ENCODE peak calls at places on chromosomes 11 and 22, in seven cellular contexts. H is activated gamma-delta T cell treated with Interleukin-2 at 50 U/mL for 16 hours; F is activated CD4-positive, CD25-positive, alpha-beta regulatory T cell treated with anti-CD3 and anti-CD28 coated beads, Interleukin-2, amount 50 U/mL, for 72 hours; Q is BJ; E is activated CD8-positive, alpha-beta memory T cell treated with anti-CD3 and anti-CD28 coated beads, Interleukin-2, amount 50 U/mL, for 48 hours; D is GM10248; L is NCI-H2171 treated with DMSO at 0.1 percent for 48 hours. P is an unnamed sample.

GRCh38 chr22:33897621-33897910 is 22.7 kb downstream of the LARGE1 start:
- DNase-seq in D (no peak), F (no peak), E (no peak), Q (no peak), L (no peak), H (no peak), P (no peak)

GRCh38 chr11:73386026-73386425 is 9.8 kb downstream of the RELT start:
- DNase-seq in F (no peak), L (no peak), E (no peak), D (peak; percentile 65), H (no peak), Q (no peak), P (no peak)

GRCh38 chr11:62398011-62398994 is 20.5 kb upstream of the SCGB1A1 start:
- DNase-seq in E (no peak), F (no peak), D (no peak), L (no peak), Q (peak; percentile 23), H (no peak), P (no peak)

GRCh38 chr11:75011357-75011756 is 22.6 kb downstream of the NEU3 start:
- DNase-seq in Q (no peak), L (no peak), F (no peak), E (no peak), D (no peak), H (no peak), P (no peak)

GRCh38 chr22:32754413-32755041 is 47.0 kb upstream of the TIMP3 start:
- DNase-seq in L (no peak), Q (no peak), D (no peak), E (no peak), H (no peak), F (no peak), P (no peak)

GRCh38 chr11:70547386-70547785 is 149.1 kb downstream of the CTTN start:
- DNase-seq in H (no peak), Q (no peak), E (no peak), D (no peak), L (peak; percentile 61), F (no peak), P (no peak)

GRCh38 chr11:35364101-35364780 is 55.1 kb downstream of the SLC1A2 start:
- DNase-seq in Q (peak; percentile 80), L (no peak), D (no peak), F (no peak), E (no peak), H (no peak), P (peak; percentile 30)

GRCh38 chr22:27137809-27138400 is 480.5 kb downstream of the MIAT start:
- DNase-seq in E (no peak), F (no peak), L (no peak), Q (no peak), H (no peak), D (no peak), P (no peak)

GRCh38 chr11:119014209-119014924 is 3.8 kb downstream of the RPS25 start:
- DNase-seq in D (no peak), F (no peak), H (no peak), L (no peak), E (no peak), Q (no peak), P (no peak)

GRCh38 chr11:29280452-29280851 is 736.4 kb downstream of the KCNA4 start:
- DNase-seq in L (peak; percentile 6), H (no peak), F (no peak), D (no peak), E (no peak), Q (no peak), P (no peak)

GRCh38 chr22:21621891-21622623 is 7.8 kb downstream of the YDJC start:
- DNase-seq in D (no peak), Q (no peak), L (no peak), F (no peak), E (no peak), H (no peak), P (peak; percentile 38)

GRCh38 chr22:30044369-30044768 is 35.9 kb upstream of the HORMAD2 start:
- DNase-seq in H (no peak), D (no peak), E (peak; percentile 40), L (no peak), F (no peak), Q (peak; percentile 74), P (no peak)

GRCh38 chr11:123180166-123180565 is 14.9 kb downstream of the CLMP start:
- DNase-seq in F (no peak), D (no peak), H (no peak), E (no peak), Q (no peak), L (no peak), P (no peak)

GRCh38 chr11:66459138-66459778 is 7.4 kb upstream of the PELI3 start:
- DNase-seq in Q (no peak), D (peak; percentile 39), F (no peak), L (no peak), E (no peak), H (no peak), P (no peak)

GRCh38 chr22:19957445-19957844 is 15.8 kb upstream of the TXNRD2 start:
- DNase-seq in F (no peak), H (no peak), E (no peak), Q (no peak), D (no peak), L (no peak), P (no peak)

GRCh38 chr22:25484498-25484897 is 80.0 kb upstream of the GRK3 start:
- DNase-seq in H (no peak), Q (no peak), L (no peak), D (no peak), F (no peak), E (peak; percentile 61), P (no peak)

GRCh38 chr11:100675115-100675650 is 11.9 kb upstream of the ARHGAP42 start:
- DNase-seq in E (no peak), D (no peak), Q (no peak), L (no peak), F (no peak), H (no peak), P (no peak)

GRCh38 chr22:30841264-30841663 is 127.3 kb downstream of the MORC2 start:
- DNase-seq in E (no peak), D (no peak), Q (no peak), F (no peak), L (no peak), H (no peak), P (no peak)

GRCh38 chr11:908273-908672 is 2.3 kb downstream of the CHID1 start:
- DNase-seq in L (no peak), E (no peak), D (no peak), H (no peak), F (no peak), Q (no peak), P (no peak)

GRCh38 chr22:30423296-30423958 is 2.1 kb upstream of the MTFP1 start:
- DNase-seq in D (no peak), F (peak; percentile 60), E (no peak), H (peak; percentile 41), Q (no peak), L (peak; percentile 55), P (peak; percentile 81)

GRCh38 chr11:61815790-61816735 is 740 bp downstream of the FADS1 start:
- DNase-seq in D (peak; percentile 58), E (peak; percentile 83), H (peak; percentile 59), F (peak; percentile 61), Q (no peak), L (peak; percentile 75), P (peak; percentile 73)

P was measured in midbrain.